ENCODE peak calls at places on chromosome 20, in six cellular contexts. P, I, L, U, O and D are unnamed samples.

GRCh38 chr20:44418069-44418905 is 57.4 kb upstream of the TTPAL start:
- DNase-seq in P (no peak), I (no peak), L (no peak), U (no peak), O (no peak), D (no peak)

GRCh38 chr20:37727247-37727956 is 33.6 kb downstream of the CTNNBL1 start:
- DNase-seq in P (no peak), I (no peak), L (peak; percentile 35), U (no peak), O (no peak), D (no peak)

GRCh38 chr20:57065646-57066045 is 200.8 kb downstream of the BMP7 start:
- DNase-seq in P (no peak), I (no peak), L (no peak), U (no peak), O (no peak), D (no peak)

GRCh38 chr20:64024141-64024990 is 11.6 kb upstream of the C20orf204 start:
- DNase-seq in P (no peak), I (no peak), L (no peak), U (no peak), O (no peak), D (no peak)

GRCh38 chr20:31322504-31322903 is 14.1 kb upstream of the DEFB116 start:
- DNase-seq in P (no peak), I (no peak), L (no peak), U (no peak), O (no peak), D (no peak)

GRCh38 chr20:3661060-3661820 is 2.0 kb downstream of the GFRA4 start:
- DNase-seq in P (no peak), I (no peak), L (no peak), U (no peak), O (no peak), D (no peak)

GRCh38 chr20:7851031-7851490 is 89.2 kb downstream of the HAO1 start:
- DNase-seq in P (no peak), I (no peak), L (no peak), U (no peak), O (no peak), D (no peak)

GRCh38 chr20:63979549-63980316 is at the start of gene SAMD10:
- DNase-seq in P (no peak), I (peak; percentile 35), L (peak; percentile 50), U (no peak), O (peak; percentile 56), D (peak; percentile 73)

GRCh38 chr20:40741507-40742106 is 52.6 kb upstream of the MAFB start:
- DNase-seq in P (peak; percentile 56), I (peak; percentile 61), L (peak; percentile 33), U (no peak), O (peak; percentile 67), D (peak; percentile 33)

GRCh38 chr20:43761396-43762340 is 34.9 kb upstream of the GTSF1L start:
- DNase-seq in P (no peak), I (no peak), L (no peak), U (no peak), O (no peak), D (no peak)

GRCh38 chr20:47243906-47244305 is 112.6 kb downstream of the ZMYND8 start:
- DNase-seq in P (no peak), I (no peak), L (no peak), U (no peak), O (no peak), D (no peak)

GRCh38 chr20:62955519-62956386 is 3.2 kb downstream of the SLC17A9 start:
- DNase-seq in P (no peak), I (no peak), L (no peak), U (no peak), O (peak; percentile 76), D (no peak)

GRCh38 chr20:62953167-62953838 is 794 bp downstream of the SLC17A9 start:
- DNase-seq in P (no peak), I (peak; percentile 8), L (no peak), U (no peak), O (no peak), D (no peak)

GRCh38 chr20:62952373-62953166 is at the start of gene SLC17A9:
- DNase-seq in P (peak; percentile 48), I (peak; percentile 68), L (peak; percentile 89), U (no peak), O (peak; percentile 84), D (peak; percentile 91)

GRCh38 chr20:62951896-62952372 is 575 bp upstream of the SLC17A9 start:
- DNase-seq in P (no peak), I (no peak), L (no peak), U (no peak), O (no peak), D (no peak)

DNA sequence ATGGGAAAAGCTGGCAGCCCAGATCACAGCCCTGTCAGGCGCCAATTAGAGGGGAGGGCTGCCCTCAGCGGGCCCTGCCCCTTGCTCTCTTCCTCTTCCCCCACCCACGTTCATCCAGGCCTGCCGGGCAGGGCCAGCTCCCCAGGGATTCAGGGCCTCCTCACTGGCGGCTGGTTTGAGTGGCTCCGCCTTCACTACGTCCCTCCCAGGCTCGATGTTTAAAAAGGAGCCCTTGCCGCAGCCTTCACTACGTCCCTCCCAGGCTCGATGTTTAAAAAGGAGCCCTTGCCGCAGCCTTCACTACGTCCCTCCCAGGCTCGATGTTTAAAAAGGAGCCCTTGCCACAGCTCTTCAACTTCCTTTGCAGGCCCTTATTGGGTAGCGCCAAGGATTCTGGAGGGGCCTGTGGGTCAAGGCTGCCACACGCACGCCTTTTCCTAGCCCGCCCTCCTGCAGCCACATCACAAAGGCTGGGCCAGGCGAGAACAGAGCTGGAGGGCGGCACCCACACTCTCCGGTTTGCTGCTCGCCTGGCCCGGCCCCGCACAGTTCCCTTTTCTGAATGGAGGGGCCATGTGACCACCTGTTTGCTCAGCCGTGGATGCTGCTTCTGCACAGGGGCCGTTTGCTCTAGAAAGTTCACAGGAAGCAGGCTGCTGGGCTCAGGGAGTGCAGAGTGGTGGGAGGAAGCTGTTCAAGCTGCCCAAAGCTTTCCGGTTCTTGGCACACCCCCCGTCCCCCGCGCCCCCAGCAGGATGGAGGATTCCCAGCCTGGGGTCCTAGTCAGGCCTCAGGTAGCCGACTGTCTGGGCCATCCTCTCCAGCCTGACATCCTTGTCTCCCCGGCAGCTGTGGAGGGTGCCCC is 1.6 kb downstream of the SLC17A9 start:
- DNase-seq in P (no peak), I (peak; percentile 69), L (peak; percentile 88), U (no peak), O (peak; percentile 75), D (peak; percentile 91)
- TF ChIP-seq POLR2A in P (no peak), I (peak; percentile 38), L (no peak), U (no peak), O (no peak), D (no peak)

DNA sequence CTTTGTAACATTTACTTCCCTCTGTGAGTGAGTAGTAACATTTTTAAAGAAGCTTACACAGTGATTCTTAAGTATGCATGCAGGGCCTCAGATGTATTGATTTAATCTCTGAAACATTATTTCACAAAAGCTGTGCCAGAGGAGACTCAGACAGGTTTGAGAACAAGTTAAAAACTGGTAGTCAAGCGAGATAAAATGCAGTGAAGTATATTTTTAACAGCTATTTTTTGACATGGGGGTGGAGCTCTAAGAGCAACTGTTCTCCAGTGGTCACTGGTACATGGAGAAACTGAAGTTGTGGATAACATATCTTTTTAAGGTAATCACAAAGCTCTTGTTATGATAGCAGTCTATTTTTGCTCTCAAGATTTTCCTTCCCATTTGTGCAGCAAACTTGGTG is 20.4 kb downstream of the DSTN start:
- DNase-seq in P (no peak), I (no peak), L (no peak), U (no peak), O (no peak), D (no peak)
- TF ChIP-seq POLR2AphosphoS5 in P (no peak), I (no peak), L (no peak), U (no peak), O (peak; percentile 41), D (no peak)

GRCh38 chr20:49225896-49226295 is 6.7 kb downstream of the DDX27 start:
- DNase-seq in P (no peak), I (no peak), L (no peak), U (no peak), O (no peak), D (no peak)
- TF ChIP-seq POLR2A in P (no peak), I (no peak), L (no peak), U (no peak), O (no peak), D (no peak)

GRCh38 chr20:39576786-39577185 is 614.6 kb downstream of the DHX35 start:
- DNase-seq in P (no peak), I (no peak), L (no peak), U (no peak), O (no peak), D (no peak)
- TF ChIP-seq POLR2AphosphoS5 in P (no peak), I (no peak), L (no peak), U (no peak), O (no peak), D (no peak)

DNA sequence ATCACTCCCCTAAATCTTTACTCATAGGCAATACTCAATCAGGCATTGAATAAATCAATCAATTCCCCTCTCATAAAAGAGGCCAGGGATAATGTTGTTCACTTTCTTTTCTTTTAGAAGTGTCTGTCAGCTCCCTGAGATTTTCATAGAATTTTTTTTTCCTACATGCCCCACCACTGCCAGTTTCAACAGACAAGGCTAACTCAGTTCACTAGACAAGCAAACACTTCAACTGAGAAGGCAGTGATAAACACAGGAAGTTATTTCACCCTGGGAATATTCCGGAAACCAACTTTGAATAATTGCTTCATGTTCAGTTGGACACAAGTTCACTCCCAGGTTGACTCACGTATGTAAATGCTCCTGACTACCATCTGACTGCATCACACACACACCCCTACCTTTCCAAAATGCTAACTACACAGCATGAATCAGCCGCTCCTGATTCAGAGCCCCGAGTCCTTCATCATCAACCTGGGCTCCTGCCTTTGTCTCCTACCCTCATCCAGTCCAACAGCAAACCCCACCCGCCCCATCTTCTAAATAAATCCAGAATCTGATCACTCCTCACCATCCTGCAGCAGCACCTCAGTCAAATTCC is 143.9 kb downstream of the BCAS1 start:
- DNase-seq in P (no peak), I (peak; percentile 96), L (peak; percentile 48), U (no peak), O (peak; percentile 45), D (no peak)
- TF ChIP-seq POLR2A in P (no peak), I (peak; percentile 38), L (no peak), U (no peak), O (no peak), D (no peak)

GRCh38 chr20:19233025-19233794 is 20.8 kb downstream of the SLC24A3 start:
- DNase-seq in P (no peak), I (no peak), L (no peak), U (no peak), O (no peak), D (no peak)
- TF ChIP-seq POLR2AphosphoS5 in P (no peak), I (no peak), L (no peak), U (no peak), O (no peak), D (no peak)

GRCh38 chr20:38926142-38926933 is at the start of gene FAM83D:
- DNase-seq in P (peak; percentile 97), I (peak; percentile 100), L (peak; percentile 96), U (peak; percentile 85), O (peak; percentile 94), D (peak; percentile 99)
- TF ChIP-seq POLR2A in P (peak; percentile 94), I (peak; percentile 95), L (no peak), U (no peak), O (no peak), D (peak; percentile 97)

GRCh38 chr20:9958693-9959092 is 76.1 kb upstream of the ANKEF1 start:
- DNase-seq in P (no peak), I (no peak), L (no peak), U (no peak), O (no peak), D (no peak)

DNA sequence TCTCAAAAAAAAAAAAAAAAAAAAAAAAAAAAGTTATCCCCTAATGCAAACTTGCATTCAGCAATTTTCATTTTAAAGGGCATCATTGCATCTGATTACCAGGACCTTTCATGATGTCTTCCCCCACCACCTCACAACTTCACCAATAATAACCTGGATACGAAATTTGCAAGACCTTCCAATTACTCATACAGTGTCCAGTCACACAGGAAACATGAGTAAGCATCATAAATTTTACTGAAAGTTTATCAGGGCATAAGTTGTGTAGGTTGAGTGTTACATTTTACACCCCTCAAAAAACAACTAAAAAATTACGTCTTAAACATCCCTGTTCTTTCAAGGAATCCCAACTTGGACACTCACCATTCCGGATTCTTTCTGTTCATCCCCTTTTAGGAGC is 79.1 kb upstream of the ANKEF1 start:
- DNase-seq in P (no peak), I (peak; percentile 17), L (no peak), U (no peak), O (no peak), D (no peak)
- TF ChIP-seq POLR2AphosphoS5 in P (no peak), I (no peak), L (no peak), U (no peak), O (no peak), D (no peak)